ENCODE peak calls at places on chromosomes 3 and 15, in four cellular contexts. T is NCI-H1694 treated with DMSO at 0.1 percent for 48 hours; M is H4; A is naive thymus-derived CD8-positive, alpha-beta T cell. C is an unnamed sample.

GRCh38 chr15:101120961-101121360 is 130.9 kb downstream of the CHSY1 start:
- DNase-seq in M (no peak), A (no peak), T (no peak), C (no peak)

GRCh38 chr3:77370413-77370812 is 330.5 kb downstream of the ROBO2 start:
- DNase-seq in A (no peak), T (peak), M (peak), C (no peak)

GRCh38 chr3:136250862-136251460 is 821 bp downstream of the PCCB start:
- DNase-seq in A (no peak), T (peak), M (peak), C (peak)

GRCh38 chr3:110900583-110900982 is 171.0 kb upstream of the NECTIN3 start:
- DNase-seq in M (peak), T (no peak), A (no peak), C (no peak)

GRCh38 chr3:123620338-123620737 is 35.5 kb upstream of the HACD2 start:
- DNase-seq in M (no peak), A (no peak), T (no peak), C (peak)

GRCh38 chr3:112116777-112117186 is 16.3 kb downstream of the GCSAM start:
- DNase-seq in T (no peak), A (no peak), M (no peak), C (no peak)

GRCh38 chr3:60582285-60582684 is 669.0 kb downstream of the FHIT start:
- DNase-seq in A (no peak), M (no peak), T (no peak), C (peak)

GRCh38 chr15:90126457-90127435 is 24.5 kb upstream of the IDH2 start:
- DNase-seq in T (no peak), M (no peak), A (no peak), C (no peak)

GRCh38 chr3:194257916-194258668 is 93.0 kb downstream of the CPN2 start:
- DNase-seq in M (no peak), A (no peak), T (no peak), C (no peak)

GRCh38 chr3:61357902-61358301 is 106.7 kb upstream of the FHIT start:
- DNase-seq in A (no peak), T (no peak), M (no peak), C (no peak)

GRCh38 chr3:27606537-27606936 is 115.6 kb downstream of the EOMES start:
- DNase-seq in M (no peak), A (no peak), T (no peak), C (no peak)

GRCh38 chr15:95247068-95247984 is 1016.0 kb downstream of the MCTP2 start:
- DNase-seq in M (peak), A (no peak), T (no peak), C (peak)

GRCh38 chr3:71060536-71060935 is 523.0 kb downstream of the FOXP1 start:
- DNase-seq in A (no peak), M (no peak), T (no peak), C (no peak)

GRCh38 chr3:66012711-66013110 is 26.0 kb downstream of the MAGI1 start:
- DNase-seq in M (no peak), T (no peak), A (no peak), C (no peak)

GRCh38 chr3:61181874-61182273 is 69.4 kb downstream of the FHIT start:
- DNase-seq in M (peak), T (no peak), A (no peak), C (peak)

GRCh38 chr3:194855025-194855391 is 169.3 kb downstream of the FAM43A start:
- DNase-seq in T (no peak), A (no peak), M (no peak), C (no peak)

GRCh38 chr15:32722126-32722525 is 4.3 kb downstream of the GREM1 start:
- DNase-seq in M (no peak), T (no peak), A (no peak), C (no peak)

GRCh38 chr15:82917252-82917651 is 35.3 kb downstream of the HOMER2 start:
- DNase-seq in M (no peak), A (no peak), T (no peak), C (no peak)

GRCh38 chr3:187107989-187108388 is 31.3 kb downstream of the RPL39L start:
- DNase-seq in A (no peak), M (no peak), T (no peak), C (no peak)